ENCODE peak calls at places on chromosomes 7 and 10, in eight cellular contexts. Q is CD8-positive, alpha-beta memory T cell; J is right lobe of liver; S is MM.1S; C is sigmoid colon; W is HCT116; I is tibial nerve; R is uterus. A is an unnamed sample.

GRCh38 chr10:115849197-115849596 is 423.8 kb downstream of the GFRA1 start:
- DNase-seq in Q (no peak), J (no peak), S (no peak), C (no peak), W (no peak), I (no peak), R (no peak), A (no peak)

GRCh38 chr10:28111712-28112111 is 112.8 kb upstream of the ODAD2 start:
- DNase-seq in Q (no peak), J (no peak), S (no peak), C (no peak), W (peak; percentile 74), I (no peak), R (no peak), A (no peak)

GRCh38 chr7:25255603-25256320 is 27.5 kb upstream of the NPVF start:
- DNase-seq in Q (no peak), J (no peak), S (no peak), C (no peak), W (no peak), I (no peak), R (no peak), A (peak; percentile 22)

GRCh38 chr10:66680886-66681285 is 244.9 kb upstream of the LRRTM3 start:
- DNase-seq in Q (no peak), J (no peak), S (no peak), C (no peak), W (no peak), I (no peak), R (no peak), A (no peak)

GRCh38 chr10:61016630-61017029 is 72.6 kb upstream of the RHOBTB1 start:
- DNase-seq in Q (no peak), J (no peak), S (no peak), C (no peak), W (no peak), I (no peak), R (no peak), A (no peak)

GRCh38 chr7:134671670-134672069 is 25.0 kb downstream of the BPGM start:
- DNase-seq in Q (no peak), J (no peak), S (no peak), C (no peak), W (no peak), I (no peak), R (no peak), A (no peak)

GRCh38 chr7:135856356-135857144 is 107.9 kb upstream of the FAM180A start:
- DNase-seq in Q (no peak), J (no peak), S (no peak), C (no peak), W (no peak), I (no peak), R (no peak), A (no peak)

GRCh38 chr7:36280840-36281812 is 108.5 kb upstream of the ANLN start:
- DNase-seq in Q (no peak), J (no peak), S (no peak), C (peak; percentile 90), W (peak; percentile 34), I (peak; percentile 65), R (peak; percentile 66), A (peak; percentile 86)

GRCh38 chr7:70271617-70272081 is 673.4 kb downstream of the AUTS2 start:
- DNase-seq in Q (no peak), J (no peak), S (no peak), C (no peak), W (no peak), I (no peak), R (no peak), A (no peak)

GRCh38 chr10:12981570-12981969 is 19.9 kb downstream of the CCDC3 start:
- DNase-seq in Q (no peak), J (no peak), S (no peak), C (no peak), W (peak; percentile 90), I (no peak), R (no peak), A (no peak)

GRCh38 chr10:28984431-28984830 is 304.4 kb upstream of the LYZL1 start:
- DNase-seq in Q (no peak), J (peak; percentile 86), S (no peak), C (peak; percentile 89), W (no peak), I (peak; percentile 66), R (peak; percentile 87), A (peak; percentile 80)

GRCh38 chr10:12394236-12395033 is 45.1 kb downstream of the CAMK1D start:
- DNase-seq in Q (no peak), J (no peak), S (no peak), C (no peak), W (no peak), I (no peak), R (no peak), A (no peak)

GRCh38 chr10:50527438-50528043 is 96.2 kb downstream of the SGMS1 start:
- DNase-seq in Q (no peak), J (no peak), S (no peak), C (no peak), W (no peak), I (no peak), R (no peak), A (no peak)

GRCh38 chr7:120856621-120857352 is 1.2 kb downstream of the TSPAN12 start:
- DNase-seq in Q (no peak), J (peak; percentile 60), S (peak; percentile 55), C (peak; percentile 66), W (peak; percentile 29), I (no peak), R (peak; percentile 23), A (peak; percentile 63)

GRCh38 chr10:124001391-124002260 is 91.8 kb downstream of the CHST15 start:
- DNase-seq in Q (no peak), J (no peak), S (no peak), C (peak; percentile 57), W (no peak), I (no peak), R (no peak), A (no peak)

GRCh38 chr10:11757452-11757819 is 15.3 kb downstream of the ECHDC3 start:
- DNase-seq in Q (no peak), J (peak; percentile 66), S (no peak), C (peak; percentile 82), W (no peak), I (peak; percentile 64), R (peak; percentile 78), A (peak; percentile 90)

DNA sequence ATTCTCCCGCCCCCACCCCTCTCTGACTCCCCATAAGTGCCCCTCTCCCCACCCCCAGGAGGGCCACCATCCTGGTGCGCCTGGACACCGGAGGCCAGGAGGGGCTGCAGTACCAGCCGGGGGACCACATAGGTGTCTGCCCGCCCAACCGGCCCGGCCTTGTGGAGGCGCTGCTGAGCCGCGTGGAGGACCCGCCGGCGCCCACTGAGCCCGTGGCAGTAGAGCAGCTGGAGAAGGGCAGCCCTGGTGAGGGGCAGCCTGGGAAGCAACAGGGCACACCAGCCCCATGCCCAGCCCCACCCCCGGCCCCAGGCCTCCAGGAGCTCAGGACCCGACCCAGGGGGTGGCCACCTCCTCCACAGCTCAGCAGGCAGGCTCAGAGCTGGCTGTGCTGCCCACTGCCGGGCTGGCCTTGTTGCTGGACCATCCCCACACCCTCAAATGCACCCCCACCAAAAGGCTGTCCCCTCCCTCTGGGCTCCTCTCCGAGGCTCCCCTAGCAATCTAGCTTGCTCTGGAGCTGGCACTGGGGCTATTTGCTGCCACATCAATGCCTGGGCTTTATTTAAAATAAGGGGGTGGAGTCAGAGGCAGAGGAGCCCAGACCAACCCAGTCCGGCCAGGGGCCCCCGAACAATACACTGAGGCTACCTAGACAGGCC is 14.8 kb downstream of the ATG9B start:
- DNase-seq in Q (no peak), J (no peak), S (no peak), C (no peak), W (no peak), I (no peak), R (no peak), A (no peak)
- H3K27ac ChIP-seq in Q (peak overlapping the region; percentile 66), J (no peak overlapping the region), S (no peak overlapping the region), C (no peak overlapping the region), W (peak overlapping the region; percentile 71), I (no peak overlapping the region), R (no peak overlapping the region), A (no peak overlapping the region)

GRCh38 chr7:123689250-123689649 is 33.6 kb downstream of the LMOD2 start:
- DNase-seq in Q (no peak), J (no peak), S (no peak), C (no peak), W (no peak), I (no peak), R (no peak), A (no peak)
- H3K27ac ChIP-seq in Q (no peak overlapping the region), J (no peak overlapping the region), S (no peak overlapping the region), C (no peak overlapping the region), W (no peak overlapping the region), I (no peak overlapping the region), R (no peak overlapping the region), A (no peak overlapping the region)

GRCh38 chr10:117174439-117175214 is 22.7 kb upstream of the KCNK18 start:
- DNase-seq in Q (peak; percentile 79), J (peak; percentile 78), S (peak; percentile 83), C (peak; percentile 81), W (peak; percentile 82), I (peak; percentile 85), R (peak; percentile 66), A (peak; percentile 91)
- H3K27ac ChIP-seq in Q (no peak overlapping the region), J (no peak overlapping the region), S (no peak overlapping the region), C (no peak overlapping the region), W (no peak overlapping the region), I (no peak overlapping the region), R (no peak overlapping the region), A (peak overlapping the region; percentile 3)

GRCh38 chr10:78434886-78435285 is 401.2 kb downstream of the RPS24 start:
- DNase-seq in Q (no peak), J (no peak), S (no peak), C (peak; percentile 53), W (no peak), I (no peak), R (no peak), A (no peak)
- H3K27ac ChIP-seq in Q (no peak overlapping the region), J (no peak overlapping the region), S (no peak overlapping the region), C (no peak overlapping the region), W (no peak overlapping the region), I (no peak overlapping the region), R (no peak overlapping the region), A (peak overlapping the region; percentile 81)

GRCh38 chr7:116802144-116802747 is 60.1 kb upstream of the CAPZA2 start:
- DNase-seq in Q (no peak), J (no peak), S (no peak), C (no peak), W (no peak), I (no peak), R (no peak), A (no peak)
- H3K27ac ChIP-seq in Q (no peak overlapping the region), J (peak overlapping the region; percentile 22), S (no peak overlapping the region), C (peak overlapping the region; percentile 12), W (peak overlapping the region; percentile 90), I (peak overlapping the region; percentile 76), R (no peak overlapping the region), A (peak overlapping the region; percentile 35)

DNA sequence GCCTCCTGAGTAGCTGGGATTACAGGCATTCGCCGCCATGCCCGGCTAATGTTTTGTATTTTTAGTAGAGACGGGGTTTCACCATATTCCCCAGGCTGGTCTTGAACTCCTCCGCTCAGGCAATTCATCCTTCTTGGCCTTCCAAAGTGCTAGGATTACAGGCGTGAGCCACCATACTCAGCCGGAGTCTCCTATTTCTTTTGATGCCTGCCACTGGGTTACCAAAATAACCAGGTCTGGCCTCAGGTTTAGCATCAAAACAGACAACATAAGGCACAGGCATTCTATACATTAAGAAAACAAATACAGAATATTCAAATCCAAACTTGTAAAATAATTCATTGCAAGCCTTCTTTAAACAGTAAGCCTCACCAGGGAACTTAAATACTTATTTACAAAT is 289.8 kb upstream of the IMMP2L start:
- DNase-seq in Q (no peak), J (no peak), S (no peak), C (no peak), W (no peak), I (no peak), R (no peak), A (no peak)
- H3K27ac ChIP-seq in Q (no peak overlapping the region), J (no peak overlapping the region), S (no peak overlapping the region), C (no peak overlapping the region), W (no peak overlapping the region), I (no peak overlapping the region), R (no peak overlapping the region), A (no peak overlapping the region)

A was measured in hepatocyte.